ENCODE peak calls at places on chromosomes 12 and 14, in five cellular contexts. Y is AG04450, A is uterus, O is heart right ventricle, T is psoas muscle. L is an unnamed sample.

GRCh38 chr12:9687228-9687627 is 17.7 kb downstream of the CLEC2D start:
- DNase-seq in Y (no peak), A (no peak), O (no peak), T (no peak), L (no peak)

GRCh38 chr14:39765676-39766075 is 333.4 kb upstream of the FBXO33 start:
- DNase-seq in Y (no peak), A (no peak), O (no peak), T (no peak), L (no peak)

GRCh38 chr12:57504033-57504432 is 16.2 kb downstream of the MARS1 start:
- DNase-seq in Y (no peak), A (no peak), O (no peak), T (no peak), L (no peak)

GRCh38 chr12:96063046-96063445 is 27.7 kb upstream of the LTA4H start:
- DNase-seq in Y (no peak), A (no peak), O (no peak), T (no peak), L (no peak)

GRCh38 chr12:124915249-124916236 is 1.1 kb upstream of the UBC start:
- DNase-seq in Y (no peak), A (no peak), O (peak; percentile 54), T (peak; percentile 88), L (no peak)

GRCh38 chr12:123465084-123465483 is 7.1 kb downstream of the SNRNP35 start:
- DNase-seq in Y (no peak), A (no peak), O (no peak), T (no peak), L (no peak)

GRCh38 chr14:92185559-92185958 is 63.8 kb downstream of the CPSF2 start:
- DNase-seq in Y (no peak), A (no peak), O (no peak), T (no peak), L (no peak)

GRCh38 chr12:58967551-58967950 is 47.2 kb upstream of the LRIG3 start:
- DNase-seq in Y (no peak), A (no peak), O (no peak), T (no peak), L (no peak)

GRCh38 chr14:96053600-96054381 is 14.6 kb downstream of the C14orf132 start:
- DNase-seq in Y (peak; percentile 87), A (peak; percentile 78), O (peak; percentile 84), T (no peak), L (no peak)

GRCh38 chr12:262817-263216 is at the start of gene SLC6A13:
- DNase-seq in Y (no peak), A (no peak), O (no peak), T (no peak), L (no peak)

GRCh38 chr12:120367924-120368788 is 808 bp downstream of the MSI1 start:
- DNase-seq in Y (no peak), A (peak; percentile 41), O (peak; percentile 18), T (no peak), L (no peak)

GRCh38 chr14:84006643-84007137 is 1523.3 kb upstream of the FLRT2 start:
- DNase-seq in Y (no peak), A (no peak), O (peak; percentile 36), T (no peak), L (no peak)

GRCh38 chr12:29743801-29744200 is 39.9 kb downstream of the TMTC1 start:
- DNase-seq in Y (peak; percentile 80), A (no peak), O (no peak), T (no peak), L (no peak)

GRCh38 chr12:115979851-115980250 is 297.6 kb downstream of the MED13L start:
- DNase-seq in Y (no peak), A (no peak), O (no peak), T (no peak), L (no peak)

GRCh38 chr14:49659526-49660455 is 24.7 kb upstream of the DNAAF2 start:
- DNase-seq in Y (no peak), A (no peak), O (no peak), T (no peak), L (no peak)

GRCh38 chr12:23504043-23504442 is 445.4 kb downstream of the SOX5 start:
- DNase-seq in Y (no peak), A (no peak), O (no peak), T (no peak), L (no peak)

GRCh38 chr14:104086661-104087461 is 1.4 kb downstream of the ASPG start:
- DNase-seq in Y (no peak), A (peak; percentile 13), O (peak; percentile 27), T (no peak), L (peak; percentile 13)

GRCh38 chr12:240566-240965 is 22.1 kb downstream of the SLC6A13 start:
- DNase-seq in Y (no peak), A (no peak), O (no peak), T (no peak), L (no peak)

GRCh38 chr14:60247994-60248696 is 876 bp upstream of the PPM1A start:
- DNase-seq in Y (peak; percentile 82), A (peak; percentile 85), O (peak; percentile 93), T (peak; percentile 91), L (peak; percentile 67)

GRCh38 chr12:31353730-31354708 is 28.1 kb upstream of the SINHCAF start:
- DNase-seq in Y (no peak), A (no peak), O (no peak), T (no peak), L (no peak)

GRCh38 chr14:89365071-89365801 is 51.8 kb downstream of the FOXN3 start:
- DNase-seq in Y (no peak), A (peak; percentile 32), O (peak; percentile 51), T (no peak), L (peak; percentile 38)

GRCh38 chr12:53078425-53079225 is 565 bp downstream of the SPRYD3 start:
- DNase-seq in Y (no peak), A (no peak), O (no peak), T (no peak), L (no peak)

GRCh38 chr14:84202486-84202885 is 1327.5 kb upstream of the FLRT2 start:
- DNase-seq in Y (no peak), A (no peak), O (no peak), T (no peak), L (no peak)

GRCh38 chr14:30569216-30569902 is 10.4 kb downstream of the G2E3 start:
- DNase-seq in Y (no peak), A (no peak), O (no peak), T (no peak), L (no peak)

GRCh38 chr14:35808076-35808657 is 928 bp downstream of the RALGAPA1 start:
- DNase-seq in Y (no peak), A (no peak), O (no peak), T (no peak), L (no peak)

GRCh38 chr14:23577004-23577681 is 1.4 kb downstream of the JPH4 start:
- DNase-seq in Y (no peak), A (peak; percentile 47), O (no peak), T (no peak), L (no peak)

GRCh38 chr12:63978519-63978918 is 134.0 kb downstream of the SRGAP1 start:
- DNase-seq in Y (peak; percentile 54), A (no peak), O (no peak), T (no peak), L (no peak)

GRCh38 chr12:10722905-10723866 is at the start of gene YBX3:
- DNase-seq in Y (peak; percentile 41), A (peak; percentile 87), O (peak; percentile 92), T (peak; percentile 95), L (peak; percentile 48)

GRCh38 chr12:94748726-94749421 is 98.5 kb upstream of the TMCC3 start:
- DNase-seq in Y (no peak), A (no peak), O (no peak), T (no peak), L (no peak)

GRCh38 chr12:94749890-94750289 is 99.5 kb upstream of the TMCC3 start:
- DNase-seq in Y (no peak), A (no peak), O (no peak), T (no peak), L (no peak)

GRCh38 chr12:94753071-94753779 is 102.9 kb upstream of the TMCC3 start:
- DNase-seq in Y (no peak), A (peak; percentile 41), O (no peak), T (peak; percentile 61), L (no peak)

GRCh38 chr12:94750891-94751290 is 100.5 kb upstream of the TMCC3 start:
- DNase-seq in Y (no peak), A (no peak), O (no peak), T (no peak), L (no peak)

DNA sequence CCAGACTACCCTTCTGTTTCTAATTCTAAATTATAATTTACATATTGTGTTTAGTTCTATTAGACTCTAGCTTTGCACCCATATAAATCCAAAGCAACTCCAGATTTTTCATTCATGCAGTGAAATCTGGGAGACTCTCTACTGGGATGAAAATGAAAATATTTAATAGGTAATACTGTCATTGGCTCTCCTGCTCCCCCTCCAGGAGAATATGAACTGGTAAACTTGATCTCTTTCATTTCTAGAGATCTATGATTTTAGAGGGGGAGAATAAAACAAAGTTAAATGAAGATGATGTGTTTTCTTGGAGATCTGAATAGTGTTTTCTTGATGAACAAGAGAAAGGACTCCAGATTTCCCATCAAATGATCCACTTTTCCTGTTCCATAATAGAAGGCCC is 104.3 kb upstream of the TMCC3 start:
- DNase-seq in Y (no peak), A (no peak), O (no peak), T (no peak), L (no peak)
- TF ChIP-seq CTCF in Y (peak; percentile 35), A (no peak), O (peak; percentile 37), T (peak; percentile 10), L (no peak)

GRCh38 chr12:8553088-8553627 is 12.5 kb upstream of the CLEC4E start:
- DNase-seq in Y (no peak), A (no peak), O (no peak), T (no peak), L (no peak)
- TF ChIP-seq CTCF in Y (no peak), A (no peak), O (no peak), T (no peak), L (no peak)

GRCh38 chr12:1592444-1593231 is 1.7 kb downstream of the FBXL14 start:
- DNase-seq in Y (no peak), A (no peak), O (peak; percentile 59), T (peak; percentile 60), L (peak; percentile 27)
- TF ChIP-seq CTCF in Y (peak; percentile 28), A (no peak), O (no peak), T (no peak), L (no peak)

DNA sequence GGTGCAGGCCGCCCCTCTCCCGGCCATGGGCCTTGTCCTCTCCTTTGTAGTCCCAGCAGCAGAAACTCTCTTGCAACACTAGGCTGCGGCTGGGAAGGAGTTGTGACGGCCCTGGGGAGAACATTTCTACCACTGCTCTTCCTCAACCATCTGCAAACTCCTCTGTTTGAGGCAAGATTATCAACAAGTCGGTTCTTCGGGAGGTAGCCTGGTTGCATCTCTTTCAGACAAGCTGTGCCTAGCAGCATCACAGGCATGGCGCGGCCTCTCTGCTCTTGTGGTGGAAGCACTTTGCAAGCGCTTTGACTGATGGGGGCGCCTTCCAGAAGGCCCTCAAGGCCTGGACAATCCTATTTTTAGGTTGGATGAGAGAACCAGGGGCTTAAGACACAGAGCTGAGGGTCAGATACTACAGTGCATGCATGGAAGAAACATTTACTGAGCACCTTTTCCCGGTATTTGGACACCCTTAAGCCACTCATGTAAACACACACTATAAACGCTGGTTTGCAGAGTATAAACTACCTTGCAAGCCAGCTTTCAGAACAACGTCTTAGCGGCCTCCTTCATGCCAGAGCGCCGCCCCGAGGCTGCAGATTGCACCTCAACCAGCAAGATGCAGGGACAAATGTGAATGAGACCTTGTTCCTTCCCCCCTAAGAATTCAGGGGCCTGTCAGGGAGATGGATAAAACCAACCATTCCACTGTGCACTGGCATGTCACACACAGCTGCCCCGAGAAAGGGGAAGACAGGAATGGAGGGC is 1.3 kb upstream of the PRIMA1 start:
- DNase-seq in Y (no peak), A (no peak), O (no peak), T (no peak), L (no peak)
- TF ChIP-seq CTCF in Y (no peak), A (no peak), O (no peak), T (no peak), L (no peak)